ENCODE peak calls at places on chromosomes 1 and 21, in nine cellular contexts. One of them, this sample, is unnamed.

GRCh38 chr1:30275926-30276736 is 447.3 kb downstream of the MATN1 start:
- DNase-seq in psoas muscle: no peak
- DNase-seq in fibroblast of pulmonary artery: no peak
- DNase-seq in NCI-H1092: no peak
- DNase-seq in left cardiac atrium: no peak
- DNase-seq in stimulated activated CD8-positive, alpha-beta memory T cell treated with anti-CD3 and anti-CD28 coated beads, Interleukin-7, amount 100 ng/mL, for 1 hour: no peak
- DNase-seq in T follicular helper cell: no peak
- DNase-seq in NCI-H1436: no peak
- DNase-seq in T-helper 22 cell: no peak
- DNase-seq in this sample: peak; percentile 14

GRCh38 chr1:43789604-43790288 is 82.4 kb downstream of the ST3GAL3 start:
- DNase-seq in T follicular helper cell: no peak
- DNase-seq in left cardiac atrium: no peak
- DNase-seq in fibroblast of pulmonary artery: no peak
- DNase-seq in T-helper 22 cell: no peak
- DNase-seq in psoas muscle: no peak
- DNase-seq in NCI-H1436: no peak
- DNase-seq in NCI-H1092: no peak
- DNase-seq in stimulated activated CD8-positive, alpha-beta memory T cell treated with anti-CD3 and anti-CD28 coated beads, Interleukin-7, amount 100 ng/mL, for 1 hour: no peak
- DNase-seq in this sample: no peak

GRCh38 chr21:19197950-19198349 is 794.4 kb upstream of the TMPRSS15 start:
- DNase-seq in fibroblast of pulmonary artery: no peak
- DNase-seq in psoas muscle: no peak
- DNase-seq in T follicular helper cell: no peak
- DNase-seq in NCI-H1436: no peak
- DNase-seq in NCI-H1092: no peak
- DNase-seq in left cardiac atrium: no peak
- DNase-seq in T-helper 22 cell: no peak
- DNase-seq in stimulated activated CD8-positive, alpha-beta memory T cell treated with anti-CD3 and anti-CD28 coated beads, Interleukin-7, amount 100 ng/mL, for 1 hour: no peak
- DNase-seq in this sample: no peak

GRCh38 chr1:207030522-207031009 is 2.0 kb downstream of the C1orf116 start:
- DNase-seq in NCI-H1092: no peak
- DNase-seq in left cardiac atrium: no peak
- DNase-seq in NCI-H1436: no peak
- DNase-seq in fibroblast of pulmonary artery: no peak
- DNase-seq in T-helper 22 cell: no peak
- DNase-seq in stimulated activated CD8-positive, alpha-beta memory T cell treated with anti-CD3 and anti-CD28 coated beads, Interleukin-7, amount 100 ng/mL, for 1 hour: no peak
- DNase-seq in T follicular helper cell: no peak
- DNase-seq in psoas muscle: no peak
- DNase-seq in this sample: no peak

GRCh38 chr1:37958690-37959089 is 11.8 kb upstream of the INPP5B start:
- DNase-seq in stimulated activated CD8-positive, alpha-beta memory T cell treated with anti-CD3 and anti-CD28 coated beads, Interleukin-7, amount 100 ng/mL, for 1 hour: no peak
- DNase-seq in T-helper 22 cell: no peak
- DNase-seq in fibroblast of pulmonary artery: peak; percentile 77
- DNase-seq in NCI-H1436: no peak
- DNase-seq in psoas muscle: no peak
- DNase-seq in T follicular helper cell: no peak
- DNase-seq in left cardiac atrium: no peak
- DNase-seq in NCI-H1092: no peak
- DNase-seq in this sample: no peak

GRCh38 chr1:111592389-111593361 is 26.9 kb upstream of the RAP1A start:
- DNase-seq in fibroblast of pulmonary artery: peak; percentile 86
- DNase-seq in NCI-H1092: no peak
- DNase-seq in stimulated activated CD8-positive, alpha-beta memory T cell treated with anti-CD3 and anti-CD28 coated beads, Interleukin-7, amount 100 ng/mL, for 1 hour: peak; percentile 83
- DNase-seq in NCI-H1436: no peak
- DNase-seq in T follicular helper cell: peak; percentile 72
- DNase-seq in left cardiac atrium: peak; percentile 90
- DNase-seq in psoas muscle: peak; percentile 86
- DNase-seq in T-helper 22 cell: peak; percentile 78
- DNase-seq in this sample: peak; percentile 90

GRCh38 chr1:86423873-86424272 is at the start of gene CLCA2:
- DNase-seq in NCI-H1436: no peak
- DNase-seq in stimulated activated CD8-positive, alpha-beta memory T cell treated with anti-CD3 and anti-CD28 coated beads, Interleukin-7, amount 100 ng/mL, for 1 hour: no peak
- DNase-seq in T follicular helper cell: no peak
- DNase-seq in NCI-H1092: no peak
- DNase-seq in left cardiac atrium: no peak
- DNase-seq in fibroblast of pulmonary artery: no peak
- DNase-seq in psoas muscle: no peak
- DNase-seq in T-helper 22 cell: no peak
- DNase-seq in this sample: no peak

GRCh38 chr21:29436143-29436542 is 137.4 kb downstream of the BACH1 start:
- DNase-seq in NCI-H1436: no peak
- DNase-seq in psoas muscle: no peak
- DNase-seq in T follicular helper cell: peak; percentile 14
- DNase-seq in NCI-H1092: no peak
- DNase-seq in T-helper 22 cell: no peak
- DNase-seq in fibroblast of pulmonary artery: peak; percentile 81
- DNase-seq in left cardiac atrium: peak; percentile 32
- DNase-seq in stimulated activated CD8-positive, alpha-beta memory T cell treated with anti-CD3 and anti-CD28 coated beads, Interleukin-7, amount 100 ng/mL, for 1 hour: no peak
- DNase-seq in this sample: no peak

GRCh38 chr21:46154955-46155513 is 345 bp downstream of the FTCD start:
- DNase-seq in NCI-H1436: no peak
- DNase-seq in T-helper 22 cell: no peak
- DNase-seq in NCI-H1092: no peak
- DNase-seq in psoas muscle: no peak
- DNase-seq in stimulated activated CD8-positive, alpha-beta memory T cell treated with anti-CD3 and anti-CD28 coated beads, Interleukin-7, amount 100 ng/mL, for 1 hour: no peak
- DNase-seq in left cardiac atrium: no peak
- DNase-seq in fibroblast of pulmonary artery: no peak
- DNase-seq in T follicular helper cell: no peak
- DNase-seq in this sample: peak; percentile 59

GRCh38 chr1:235923466-235924008 is 56.8 kb upstream of the LYST start:
- DNase-seq in NCI-H1092: no peak
- DNase-seq in psoas muscle: no peak
- DNase-seq in fibroblast of pulmonary artery: peak; percentile 44
- DNase-seq in T-helper 22 cell: no peak
- DNase-seq in stimulated activated CD8-positive, alpha-beta memory T cell treated with anti-CD3 and anti-CD28 coated beads, Interleukin-7, amount 100 ng/mL, for 1 hour: no peak
- DNase-seq in left cardiac atrium: no peak
- DNase-seq in T follicular helper cell: peak; percentile 5
- DNase-seq in NCI-H1436: peak; percentile 77
- DNase-seq in this sample: no peak

GRCh38 chr1:243396424-243396823 is 140.6 kb downstream of the SDCCAG8 start:
- DNase-seq in NCI-H1436: no peak
- DNase-seq in left cardiac atrium: no peak
- DNase-seq in psoas muscle: no peak
- DNase-seq in NCI-H1092: no peak
- DNase-seq in fibroblast of pulmonary artery: no peak
- DNase-seq in T-helper 22 cell: no peak
- DNase-seq in stimulated activated CD8-positive, alpha-beta memory T cell treated with anti-CD3 and anti-CD28 coated beads, Interleukin-7, amount 100 ng/mL, for 1 hour: no peak
- DNase-seq in T follicular helper cell: no peak
- DNase-seq in this sample: no peak

GRCh38 chr1:155176544-155177071 is 3.0 kb downstream of the TRIM46 start:
- DNase-seq in NCI-H1092: peak; percentile 69
- DNase-seq in left cardiac atrium: peak; percentile 89
- DNase-seq in T follicular helper cell: peak; percentile 73
- DNase-seq in stimulated activated CD8-positive, alpha-beta memory T cell treated with anti-CD3 and anti-CD28 coated beads, Interleukin-7, amount 100 ng/mL, for 1 hour: peak; percentile 87
- DNase-seq in NCI-H1436: peak; percentile 70
- DNase-seq in psoas muscle: peak; percentile 81
- DNase-seq in fibroblast of pulmonary artery: peak; percentile 78
- DNase-seq in T-helper 22 cell: peak; percentile 51
- DNase-seq in this sample: peak; percentile 81

GRCh38 chr1:16387201-16388185 is 20.5 kb downstream of the SZRD1 start:
- DNase-seq in T follicular helper cell: no peak
- DNase-seq in fibroblast of pulmonary artery: peak; percentile 32
- DNase-seq in psoas muscle: no peak
- DNase-seq in stimulated activated CD8-positive, alpha-beta memory T cell treated with anti-CD3 and anti-CD28 coated beads, Interleukin-7, amount 100 ng/mL, for 1 hour: no peak
- DNase-seq in NCI-H1436: no peak
- DNase-seq in T-helper 22 cell: no peak
- DNase-seq in left cardiac atrium: no peak
- DNase-seq in NCI-H1092: no peak
- DNase-seq in this sample: no peak

GRCh38 chr1:225911207-225912130 is 12.6 kb downstream of the PYCR2 start:
- DNase-seq in psoas muscle: peak; percentile 70
- DNase-seq in stimulated activated CD8-positive, alpha-beta memory T cell treated with anti-CD3 and anti-CD28 coated beads, Interleukin-7, amount 100 ng/mL, for 1 hour: peak; percentile 59
- DNase-seq in NCI-H1436: no peak
- DNase-seq in left cardiac atrium: peak; percentile 80
- DNase-seq in NCI-H1092: no peak
- DNase-seq in T-helper 22 cell: peak; percentile 36
- DNase-seq in T follicular helper cell: peak; percentile 57
- DNase-seq in fibroblast of pulmonary artery: peak; percentile 57
- DNase-seq in this sample: no peak

GRCh38 chr21:24076179-24076578 is 1531.1 kb downstream of the MRPL39 start:
- DNase-seq in NCI-H1092: no peak
- DNase-seq in left cardiac atrium: no peak
- DNase-seq in fibroblast of pulmonary artery: peak; percentile 63
- DNase-seq in NCI-H1436: no peak
- DNase-seq in stimulated activated CD8-positive, alpha-beta memory T cell treated with anti-CD3 and anti-CD28 coated beads, Interleukin-7, amount 100 ng/mL, for 1 hour: no peak
- DNase-seq in T follicular helper cell: no peak
- DNase-seq in psoas muscle: no peak
- DNase-seq in T-helper 22 cell: no peak
- DNase-seq in this sample: no peak

GRCh38 chr1:50976890-50977574 is 7.0 kb downstream of the CDKN2C start:
- DNase-seq in NCI-H1092: peak; percentile 68
- DNase-seq in NCI-H1436: peak; percentile 64
- DNase-seq in fibroblast of pulmonary artery: peak; percentile 40
- DNase-seq in left cardiac atrium: peak; percentile 32
- DNase-seq in psoas muscle: peak; percentile 27
- DNase-seq in stimulated activated CD8-positive, alpha-beta memory T cell treated with anti-CD3 and anti-CD28 coated beads, Interleukin-7, amount 100 ng/mL, for 1 hour: no peak
- DNase-seq in T-helper 22 cell: peak; percentile 13
- DNase-seq in T follicular helper cell: no peak
- DNase-seq in this sample: peak; percentile 76

GRCh38 chr1:886311-886710 is 37.4 kb upstream of the SAMD11 start:
- DNase-seq in T-helper 22 cell: no peak
- DNase-seq in left cardiac atrium: no peak
- DNase-seq in NCI-H1092: no peak
- DNase-seq in NCI-H1436: no peak
- DNase-seq in psoas muscle: no peak
- DNase-seq in fibroblast of pulmonary artery: no peak
- DNase-seq in T follicular helper cell: no peak
- DNase-seq in stimulated activated CD8-positive, alpha-beta memory T cell treated with anti-CD3 and anti-CD28 coated beads, Interleukin-7, amount 100 ng/mL, for 1 hour: no peak
- DNase-seq in this sample: no peak

This sample was measured in coronary artery.